ENCODE peak calls at places on chromosomes 5 and 9, in four cellular contexts. Z is heart right ventricle, G is A549, Q is left lung. D is an unnamed sample.

GRCh38 chr9:70835323-70835722 is 286.1 kb downstream of the TRPM3 start:
- DNase-seq in Q (no peak), Z (no peak), G (no peak), D (no peak)

GRCh38 chr5:90802695-90803317 is 244.2 kb downstream of the ADGRV1 start:
- DNase-seq in Z (peak; percentile 8), G (peak; percentile 60), Q (no peak), D (no peak)

GRCh38 chr5:141703133-141703561 is 21.1 kb upstream of the ARAP3 start:
- DNase-seq in Q (no peak), Z (no peak), G (no peak), D (no peak)

GRCh38 chr5:53817183-53817582 is 256.7 kb downstream of the NDUFS4 start:
- DNase-seq in G (no peak), Q (no peak), Z (no peak), D (no peak)

GRCh38 chr9:37904647-37905505 is 949 bp upstream of the SLC25A51 start:
- DNase-seq in Z (peak; percentile 30), G (no peak), Q (no peak), D (no peak)

GRCh38 chr5:43386960-43387362 is 25.2 kb downstream of the CCL28 start:
- DNase-seq in Q (no peak), G (no peak), Z (no peak), D (no peak)

GRCh38 chr5:32312194-32312681 is 501 bp downstream of the MTMR12 start:
- DNase-seq in Q (peak; percentile 72), G (peak; percentile 37), Z (peak; percentile 69), D (no peak)

GRCh38 chr9:6216951-6217350 is 1.3 kb downstream of the IL33 start:
- DNase-seq in Q (no peak), G (no peak), Z (no peak), D (no peak)

GRCh38 chr9:8750639-8751041 is 951.1 kb upstream of the DMAC1 start:
- DNase-seq in Q (no peak), Z (no peak), G (no peak), D (no peak)

GRCh38 chr9:137199411-137200121 is 975 bp downstream of the TPRN start:
- DNase-seq in G (no peak), Z (no peak), Q (no peak), D (no peak)

GRCh38 chr5:58241383-58241782 is 218.5 kb downstream of the PLK2 start:
- DNase-seq in Q (no peak), Z (peak; percentile 70), G (peak; percentile 55), D (no peak)

GRCh38 chr9:133994359-133995011 is 2.4 kb upstream of the VAV2 start:
- DNase-seq in Q (peak; percentile 79), Z (peak; percentile 78), G (peak; percentile 72), D (no peak)

GRCh38 chr5:72410896-72411295 is 90.7 kb downstream of the PTCD2 start:
- DNase-seq in Q (no peak), Z (no peak), G (no peak), D (no peak)

GRCh38 chr5:74401566-74402320 is 238.8 kb downstream of the ENC1 start:
- DNase-seq in Q (no peak), G (no peak), Z (no peak), D (no peak)

DNA sequence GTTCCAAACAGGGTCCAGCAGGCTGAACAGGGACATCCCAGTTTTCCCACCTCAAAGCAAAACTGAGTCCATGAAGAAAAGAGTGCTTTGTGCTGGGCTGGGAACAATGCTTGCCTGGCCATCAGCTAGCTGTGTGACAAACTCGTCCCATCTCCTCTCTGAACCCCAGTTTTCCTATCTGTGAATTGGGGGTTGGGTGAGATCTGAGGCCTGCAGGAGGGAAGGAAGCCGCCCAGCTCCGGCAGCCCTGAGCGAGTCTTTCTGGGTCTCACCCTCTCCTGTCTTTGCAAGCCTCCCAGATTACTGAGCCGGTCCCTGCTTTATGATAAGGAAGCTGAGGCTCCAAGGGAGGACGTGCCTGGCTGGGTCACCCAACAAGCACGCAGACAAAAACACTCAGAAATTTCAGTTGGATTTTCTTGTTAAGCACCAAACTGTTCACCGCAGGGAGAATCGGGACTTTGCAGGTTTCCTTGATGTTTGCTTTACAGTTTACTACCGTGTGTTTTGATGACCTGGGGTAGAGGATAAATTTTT is 82.6 kb upstream of the LMX1B start:
- DNase-seq in Z (no peak), Q (no peak), G (no peak), D (no peak)
- H3K4me1 ChIP-seq in Z (no peaks in the 10 kb centered on the region), Q (no peaks in the 10 kb centered on the region), G (no peaks in the 10 kb centered on the region), D (no peaks in the 10 kb centered on the region)

GRCh38 chr5:124736111-124736813 is 10.2 kb downstream of the ZNF608 start:
- DNase-seq in G (no peak), Q (no peak), Z (no peak), D (no peak)
- H3K4me3 ChIP-seq in G (no peak overlapping the region), Q (no peak overlapping the region), Z (peak overlapping the region; percentile 43), D (peak overlapping the region; percentile 59)

GRCh38 chr9:116395409-116396037 is 241.9 kb downstream of the PAPPA start:
- DNase-seq in Z (no peak), G (no peak), Q (no peak), D (no peak)

GRCh38 chr9:116394070-116394469 is 240.5 kb downstream of the PAPPA start:
- DNase-seq in G (no peak), Z (no peak), Q (no peak), D (no peak)

GRCh38 chr9:116390306-116391228 is 237.0 kb downstream of the PAPPA start:
- DNase-seq in Z (no peak), Q (no peak), G (no peak), D (no peak)

GRCh38 chr9:116391306-116391900 is 237.8 kb downstream of the PAPPA start:
- DNase-seq in Q (no peak), G (no peak), Z (no peak), D (no peak)

GRCh38 chr9:116394753-116395408 is 241.3 kb downstream of the PAPPA start:
- DNase-seq in Q (no peak), G (no peak), Z (no peak), D (no peak)
- H3K27ac ChIP-seq in Q (no peak overlapping the region), G (no peak overlapping the region), Z (no peak overlapping the region), D (no peak overlapping the region)

GRCh38 chr9:69237702-69238295 is 63.7 kb downstream of the TJP2 start:
- DNase-seq in G (no peak), Z (no peak), Q (no peak), D (no peak)
- H3K4me1 ChIP-seq in G (no peaks in the 10 kb centered on the region), Z (no peaks in the 10 kb centered on the region), Q (no peaks in the 10 kb centered on the region), D (no peaks in the 10 kb centered on the region)

GRCh38 chr9:106862115-106862945 is 636 bp upstream of the ZNF462 start:
- DNase-seq in Z (peak; percentile 35), G (peak; percentile 43), Q (no peak), D (no peak)
- H3K4me3 ChIP-seq in Z (peak overlapping the region; percentile 83), G (peak overlapping the region; percentile 81), Q (peak overlapping the region; percentile 60), D (peak overlapping the region; percentile 89)

GRCh38 chr9:86724528-86724927 is 222.8 kb downstream of the GAS1 start:
- DNase-seq in Q (no peak), Z (no peak), G (no peak), D (no peak)

GRCh38 chr9:86723351-86723750 is 224.0 kb downstream of the GAS1 start:
- DNase-seq in Q (no peak), Z (no peak), G (no peak), D (no peak)

GRCh38 chr9:86720893-86721698 is 226.2 kb downstream of the GAS1 start:
- DNase-seq in G (no peak), Z (no peak), Q (no peak), D (no peak)

GRCh38 chr9:86721843-86722705 is 225.2 kb downstream of the GAS1 start:
- DNase-seq in Z (peak; percentile 51), G (no peak), Q (peak; percentile 39), D (no peak)

GRCh38 chr9:86722706-86723075 is 224.6 kb downstream of the GAS1 start:
- DNase-seq in G (no peak), Z (no peak), Q (no peak), D (no peak)
- H3K27ac ChIP-seq in G (no peak overlapping the region), Z (no peak overlapping the region), Q (peak overlapping the region; percentile 65), D (peak overlapping the region; percentile 71)